ENCODE peak calls at places on chromosomes 12 and 14, in seven cellular contexts. F is T follicular helper cell; J is BE2C; R is AG20443; N is stimulated activated CD8-positive, alpha-beta memory T cell treated with anti-CD3 and anti-CD28 coated beads, Interleukin-15, amount 100 ng/mL, for 1 hour; Z is activated CD4-positive, alpha-beta T cell treated with anti-CD3 and anti-CD28 coated beads for 36 hours; K is Karpas-422. V is an unnamed sample.

GRCh38 chr12:121933522-121934317 is 15.3 kb downstream of the CFAP251 start:
- DNase-seq in F (no peak), J (peak; percentile 31), R (no peak), N (no peak), Z (no peak), K (no peak), V (no peak)

GRCh38 chr14:100289916-100290606 is 16.2 kb downstream of the SLC25A29 start:
- DNase-seq in F (no peak), J (peak; percentile 31), R (no peak), N (no peak), Z (no peak), K (peak; percentile 65), V (no peak)

GRCh38 chr12:105769486-105769885 is 369.3 kb downstream of the NUAK1 start:
- DNase-seq in F (no peak), J (no peak), R (no peak), N (no peak), Z (no peak), K (no peak), V (no peak)

GRCh38 chr14:90642239-90642717 is 174.0 kb downstream of the TTC7B start:
- DNase-seq in F (no peak), J (no peak), R (no peak), N (no peak), Z (no peak), K (no peak), V (no peak)

GRCh38 chr12:110354172-110354780 is 49.2 kb downstream of the ANAPC7 start:
- DNase-seq in F (no peak), J (no peak), R (no peak), N (no peak), Z (no peak), K (no peak), V (no peak)

GRCh38 chr12:59736786-59737185 is 141.0 kb downstream of the SLC16A7 start:
- DNase-seq in F (no peak), J (peak; percentile 49), R (peak; percentile 81), N (no peak), Z (no peak), K (no peak), V (peak; percentile 61)

GRCh38 chr14:96083667-96084320 is 44.6 kb downstream of the C14orf132 start:
- DNase-seq in F (no peak), J (no peak), R (no peak), N (no peak), Z (no peak), K (no peak), V (no peak)

GRCh38 chr12:77299001-77299400 is 233.6 kb upstream of the E2F7 start:
- DNase-seq in F (no peak), J (no peak), R (peak; percentile 50), N (no peak), Z (no peak), K (no peak), V (no peak)

V was measured in SK-N-DZ.